ENCODE peak calls at places on chromosomes 5 and 9, in six cellular contexts. One of them, this sample, is unnamed.

GRCh38 chr5:33316773-33317172 is 124.0 kb upstream of the TARS1 start:
- DNase-seq in OCI-LY7: no peak
- DNase-seq in RWPE1: no peak
- DNase-seq in transverse colon: no peak
- DNase-seq in heart left ventricle: no peak
- DNase-seq in stomach: no peak
- DNase-seq in this sample: no peak

GRCh38 chr5:72328172-72328571 is 8.0 kb downstream of the PTCD2 start:
- DNase-seq in OCI-LY7: no peak
- DNase-seq in RWPE1: peak; percentile 14
- DNase-seq in transverse colon: no peak
- DNase-seq in heart left ventricle: peak; percentile 86
- DNase-seq in stomach: peak; percentile 29
- DNase-seq in this sample: no peak

GRCh38 chr5:139181835-139182452 is 16.2 kb downstream of the SIL1 start:
- DNase-seq in OCI-LY7: no peak
- DNase-seq in RWPE1: peak; percentile 68
- DNase-seq in transverse colon: peak; percentile 39
- DNase-seq in heart left ventricle: no peak
- DNase-seq in stomach: no peak
- DNase-seq in this sample: no peak

GRCh38 chr9:17802249-17802857 is 223.5 kb downstream of the SH3GL2 start:
- DNase-seq in OCI-LY7: peak; percentile 6
- DNase-seq in RWPE1: peak; percentile 9
- DNase-seq in transverse colon: no peak
- DNase-seq in heart left ventricle: no peak
- DNase-seq in stomach: no peak
- DNase-seq in this sample: no peak

GRCh38 chr9:93809204-93809940 is 145.8 kb downstream of the BARX1 start:
- DNase-seq in OCI-LY7: no peak
- DNase-seq in RWPE1: no peak
- DNase-seq in transverse colon: no peak
- DNase-seq in heart left ventricle: no peak
- DNase-seq in stomach: no peak
- DNase-seq in this sample: no peak

GRCh38 chr9:107218834-107219485 is 64.1 kb upstream of the RAD23B start:
- DNase-seq in OCI-LY7: no peak
- DNase-seq in RWPE1: no peak
- DNase-seq in transverse colon: no peak
- DNase-seq in heart left ventricle: no peak
- DNase-seq in stomach: no peak
- DNase-seq in this sample: no peak

GRCh38 chr9:16236882-16237281 is 633.6 kb downstream of the BNC2 start:
- DNase-seq in OCI-LY7: no peak
- DNase-seq in RWPE1: no peak
- DNase-seq in transverse colon: no peak
- DNase-seq in heart left ventricle: no peak
- DNase-seq in stomach: no peak
- DNase-seq in this sample: no peak

GRCh38 chr5:177389368-177390169 is 5.3 kb downstream of the SLC34A1 start:
- DNase-seq in OCI-LY7: peak; percentile 84
- DNase-seq in RWPE1: peak; percentile 94
- DNase-seq in transverse colon: no peak
- DNase-seq in heart left ventricle: no peak
- DNase-seq in stomach: no peak
- DNase-seq in this sample: peak; percentile 35

GRCh38 chr9:92064711-92065110 is 50.5 kb downstream of the SPTLC1 start:
- DNase-seq in OCI-LY7: no peak
- DNase-seq in RWPE1: no peak
- DNase-seq in transverse colon: no peak
- DNase-seq in heart left ventricle: no peak
- DNase-seq in stomach: no peak
- DNase-seq in this sample: no peak

GRCh38 chr5:65299841-65300240 is 181.9 kb downstream of the ADAMTS6 start:
- DNase-seq in OCI-LY7: no peak
- DNase-seq in RWPE1: no peak
- DNase-seq in transverse colon: no peak
- DNase-seq in heart left ventricle: no peak
- DNase-seq in stomach: no peak
- DNase-seq in this sample: no peak

GRCh38 chr5:83507431-83507830 is 35.9 kb downstream of the VCAN start:
- DNase-seq in OCI-LY7: no peak
- DNase-seq in RWPE1: no peak
- DNase-seq in transverse colon: no peak
- DNase-seq in heart left ventricle: no peak
- DNase-seq in stomach: no peak
- DNase-seq in this sample: no peak

GRCh38 chr9:26744362-26744965 is 148.1 kb downstream of the CAAP1 start:
- DNase-seq in OCI-LY7: peak; percentile 45
- DNase-seq in RWPE1: no peak
- DNase-seq in transverse colon: no peak
- DNase-seq in heart left ventricle: no peak
- DNase-seq in stomach: no peak
- DNase-seq in this sample: no peak

GRCh38 chr5:35092703-35093102 is 45.0 kb upstream of the AGXT2 start:
- DNase-seq in OCI-LY7: no peak
- DNase-seq in RWPE1: no peak
- DNase-seq in transverse colon: no peak
- DNase-seq in heart left ventricle: no peak
- DNase-seq in stomach: no peak
- DNase-seq in this sample: no peak

GRCh38 chr9:86892576-86892975 is 54.7 kb downstream of the GAS1 start:
- DNase-seq in OCI-LY7: no peak
- DNase-seq in RWPE1: peak; percentile 34
- DNase-seq in transverse colon: no peak
- DNase-seq in heart left ventricle: no peak
- DNase-seq in stomach: no peak
- DNase-seq in this sample: no peak

GRCh38 chr9:68678430-68678829 is 26.6 kb upstream of the PIP5K1B start:
- DNase-seq in OCI-LY7: peak; percentile 84
- DNase-seq in RWPE1: no peak
- DNase-seq in transverse colon: peak; percentile 10
- DNase-seq in heart left ventricle: no peak
- DNase-seq in stomach: no peak
- DNase-seq in this sample: no peak

GRCh38 chr5:29796018-29796417 is 1397.5 kb upstream of the CDH6 start:
- DNase-seq in OCI-LY7: no peak
- DNase-seq in RWPE1: no peak
- DNase-seq in transverse colon: no peak
- DNase-seq in heart left ventricle: no peak
- DNase-seq in stomach: no peak
- DNase-seq in this sample: no peak

GRCh38 chr5:142512041-142512679 is 173.7 kb downstream of the FGF1 start:
- DNase-seq in OCI-LY7: no peak
- DNase-seq in RWPE1: no peak
- DNase-seq in transverse colon: no peak
- DNase-seq in heart left ventricle: peak; percentile 45
- DNase-seq in stomach: no peak
- DNase-seq in this sample: no peak

GRCh38 chr5:176425138-176425537 is 8.8 kb upstream of the CLTB start:
- DNase-seq in OCI-LY7: no peak
- DNase-seq in RWPE1: no peak
- DNase-seq in transverse colon: no peak
- DNase-seq in heart left ventricle: no peak
- DNase-seq in stomach: no peak
- DNase-seq in this sample: no peak

GRCh38 chr5:150505041-150505511 is 2.9 kb upstream of the NDST1 start:
- DNase-seq in OCI-LY7: no peak
- DNase-seq in RWPE1: no peak
- DNase-seq in transverse colon: no peak
- DNase-seq in heart left ventricle: no peak
- DNase-seq in stomach: no peak
- DNase-seq in this sample: no peak

GRCh38 chr9:109755040-109755439 is 25.0 kb upstream of the PALM2AKAP2 start:
- DNase-seq in OCI-LY7: no peak
- DNase-seq in RWPE1: no peak
- DNase-seq in transverse colon: no peak
- DNase-seq in heart left ventricle: no peak
- DNase-seq in stomach: no peak
- DNase-seq in this sample: no peak

GRCh38 chr5:151213803-151214613 is 9.9 kb downstream of the CCDC69 start:
- DNase-seq in OCI-LY7: peak; percentile 97
- DNase-seq in RWPE1: no peak
- DNase-seq in transverse colon: peak; percentile 86
- DNase-seq in heart left ventricle: peak; percentile 90
- DNase-seq in stomach: peak; percentile 72
- DNase-seq in this sample: peak; percentile 53

GRCh38 chr9:108885643-108886348 is 23.7 kb downstream of the ACTL7A start:
- DNase-seq in OCI-LY7: peak; percentile 44
- DNase-seq in RWPE1: peak; percentile 97
- DNase-seq in transverse colon: peak; percentile 28
- DNase-seq in heart left ventricle: no peak
- DNase-seq in stomach: no peak
- DNase-seq in this sample: no peak

GRCh38 chr5:137621861-137622823 is 113.7 kb downstream of the KLHL3 start:
- DNase-seq in OCI-LY7: no peak
- DNase-seq in RWPE1: peak; percentile 82
- DNase-seq in transverse colon: no peak
- DNase-seq in heart left ventricle: peak; percentile 86
- DNase-seq in stomach: no peak
- DNase-seq in this sample: no peak

GRCh38 chr5:54180616-54181015 is 129.8 kb downstream of the ARL15 start:
- DNase-seq in OCI-LY7: no peak
- DNase-seq in RWPE1: no peak
- DNase-seq in transverse colon: no peak
- DNase-seq in heart left ventricle: no peak
- DNase-seq in stomach: no peak
- DNase-seq in this sample: no peak

GRCh38 chr5:142499591-142500384 is 175.0 kb upstream of the SPRY4 start:
- DNase-seq in OCI-LY7: no peak
- DNase-seq in RWPE1: no peak
- DNase-seq in transverse colon: no peak
- DNase-seq in heart left ventricle: no peak
- DNase-seq in stomach: no peak
- DNase-seq in this sample: no peak

GRCh38 chr9:2319421-2319820 is 302.2 kb upstream of the VLDLR start:
- DNase-seq in OCI-LY7: no peak
- DNase-seq in RWPE1: no peak
- DNase-seq in transverse colon: no peak
- DNase-seq in heart left ventricle: no peak
- DNase-seq in stomach: no peak
- DNase-seq in this sample: no peak
- H3K27ac ChIP-seq in OCI-LY7: no peak overlapping the region
- H3K27ac ChIP-seq in RWPE1: no peak overlapping the region
- H3K27ac ChIP-seq in transverse colon: no peak overlapping the region
- H3K27ac ChIP-seq in heart left ventricle: no peak overlapping the region
- H3K27ac ChIP-seq in stomach: no peak overlapping the region
- H3K27ac ChIP-seq in this sample: no peak overlapping the region

GRCh38 chr5:172435362-172436077 is 18.8 kb downstream of the SH3PXD2B start:
- DNase-seq in OCI-LY7: no peak
- DNase-seq in RWPE1: no peak
- DNase-seq in transverse colon: no peak
- DNase-seq in heart left ventricle: no peak
- DNase-seq in stomach: no peak
- DNase-seq in this sample: no peak

GRCh38 chr5:172430354-172430753 is 24.0 kb downstream of the SH3PXD2B start:
- DNase-seq in OCI-LY7: no peak
- DNase-seq in RWPE1: no peak
- DNase-seq in transverse colon: no peak
- DNase-seq in heart left ventricle: no peak
- DNase-seq in stomach: no peak
- DNase-seq in this sample: no peak

GRCh38 chr5:172433513-172433912 is 20.8 kb downstream of the SH3PXD2B start:
- DNase-seq in OCI-LY7: no peak
- DNase-seq in RWPE1: no peak
- DNase-seq in transverse colon: no peak
- DNase-seq in heart left ventricle: no peak
- DNase-seq in stomach: no peak
- DNase-seq in this sample: no peak

GRCh38 chr5:172434246-172434645 is 20.1 kb downstream of the SH3PXD2B start:
- DNase-seq in OCI-LY7: no peak
- DNase-seq in RWPE1: no peak
- DNase-seq in transverse colon: no peak
- DNase-seq in heart left ventricle: no peak
- DNase-seq in stomach: no peak
- DNase-seq in this sample: no peak

GRCh38 chr5:172433071-172433470 is 21.3 kb downstream of the SH3PXD2B start:
- DNase-seq in OCI-LY7: no peak
- DNase-seq in RWPE1: no peak
- DNase-seq in transverse colon: no peak
- DNase-seq in heart left ventricle: no peak
- DNase-seq in stomach: no peak
- DNase-seq in this sample: no peak
- H3K27ac ChIP-seq in OCI-LY7: no peak overlapping the region
- H3K27ac ChIP-seq in RWPE1: no peak overlapping the region
- H3K27ac ChIP-seq in transverse colon: no peak overlapping the region
- H3K27ac ChIP-seq in heart left ventricle: no peak overlapping the region
- H3K27ac ChIP-seq in stomach: no peak overlapping the region
- H3K27ac ChIP-seq in this sample: no peak overlapping the region

GRCh38 chr9:131738293-131738692 is 1.6 kb downstream of the RAPGEF1 start:
- DNase-seq in OCI-LY7: peak; percentile 65
- DNase-seq in RWPE1: no peak
- DNase-seq in transverse colon: no peak
- DNase-seq in heart left ventricle: peak; percentile 20
- DNase-seq in stomach: no peak
- DNase-seq in this sample: no peak

GRCh38 chr9:131739988-131740648 is at the start of gene RAPGEF1:
- DNase-seq in OCI-LY7: peak; percentile 84
- DNase-seq in RWPE1: peak; percentile 84
- DNase-seq in transverse colon: peak; percentile 77
- DNase-seq in heart left ventricle: peak; percentile 79
- DNase-seq in stomach: peak; percentile 78
- DNase-seq in this sample: peak; percentile 84

GRCh38 chr9:131739192-131739961 is 499 bp downstream of the RAPGEF1 start:
- DNase-seq in OCI-LY7: peak; percentile 69
- DNase-seq in RWPE1: peak; percentile 60
- DNase-seq in transverse colon: peak; percentile 51
- DNase-seq in heart left ventricle: peak; percentile 65
- DNase-seq in stomach: peak; percentile 57
- DNase-seq in this sample: no peak

GRCh38 chr9:131737426-131737825 is 2.5 kb downstream of the RAPGEF1 start:
- DNase-seq in OCI-LY7: no peak
- DNase-seq in RWPE1: no peak
- DNase-seq in transverse colon: no peak
- DNase-seq in heart left ventricle: peak; percentile 15
- DNase-seq in stomach: no peak
- DNase-seq in this sample: no peak

GRCh38 chr9:131738838-131739191 is 1.1 kb downstream of the RAPGEF1 start:
- DNase-seq in OCI-LY7: peak; percentile 59
- DNase-seq in RWPE1: peak; percentile 70
- DNase-seq in transverse colon: peak; percentile 65
- DNase-seq in heart left ventricle: peak; percentile 28
- DNase-seq in stomach: peak; percentile 52
- DNase-seq in this sample: no peak
- H3K27ac ChIP-seq in OCI-LY7: peak overlapping the region; percentile 100
- H3K27ac ChIP-seq in RWPE1: peak overlapping the region; percentile 79
- H3K27ac ChIP-seq in transverse colon: peak overlapping the region; percentile 86
- H3K27ac ChIP-seq in heart left ventricle: peak overlapping the region; percentile 95
- H3K27ac ChIP-seq in stomach: peak overlapping the region; percentile 88
- H3K27ac ChIP-seq in this sample: peak overlapping the region; percentile 68

DNA sequence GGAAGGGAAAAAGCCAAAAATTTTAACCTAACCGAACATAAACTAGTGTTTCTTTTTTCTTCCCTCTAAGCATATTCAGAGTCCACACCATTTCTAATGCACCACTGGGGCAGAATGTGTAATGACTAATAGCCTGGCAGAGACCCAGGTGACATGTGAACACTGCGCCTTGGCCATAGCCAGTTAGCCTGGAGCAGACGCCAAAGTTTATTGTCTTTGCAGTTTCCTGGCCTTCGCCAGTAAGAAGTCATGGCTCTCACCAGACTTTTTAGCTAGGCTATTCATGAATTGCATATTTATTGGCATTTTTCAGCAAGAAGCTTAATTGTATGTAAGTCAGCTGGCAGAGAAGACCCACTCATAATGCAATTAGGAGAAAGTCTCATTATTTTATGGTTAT is 182.8 kb upstream of the SLC27A6 start:
- DNase-seq in OCI-LY7: no peak
- DNase-seq in RWPE1: peak; percentile 67
- DNase-seq in transverse colon: peak; percentile 14
- DNase-seq in heart left ventricle: peak; percentile 72
- DNase-seq in stomach: peak; percentile 74
- DNase-seq in this sample: no peak
- H3K27ac ChIP-seq in OCI-LY7: no peak overlapping the region
- H3K27ac ChIP-seq in RWPE1: no peak overlapping the region
- H3K27ac ChIP-seq in transverse colon: no peak overlapping the region
- H3K27ac ChIP-seq in heart left ventricle: peak overlapping the region; percentile 39
- H3K27ac ChIP-seq in stomach: no peak overlapping the region
- H3K27ac ChIP-seq in this sample: no peak overlapping the region